ENCODE peak calls at places on chromosomes 7 and 10, in six cellular contexts. H is transverse colon; M is SK-N-SH; P is CD8-positive, alpha-beta memory T cell; E is mammary epithelial cell; N is aorta. L is an unnamed sample. For H3K4me1, the result is how much of the 10 kb centered on the place peaks cover.

GRCh38 chr10:113454341-113455061 is 98.4 kb upstream of the HABP2 start:
- DNase-seq in H (peak), M (peak), P (no peak), E (no peak), N (peak), L (peak)

GRCh38 chr10:123788981-123789380 is 102.6 kb downstream of the CPXM2 start:
- DNase-seq in H (no peak), M (no peak), P (no peak), E (no peak), N (no peak), L (no peak)

GRCh38 chr7:83410989-83411591 is 237.8 kb downstream of the SEMA3E start:
- DNase-seq in H (no peak), M (peak), P (no peak), E (peak), N (no peak), L (no peak)

GRCh38 chr10:3964516-3964915 is 179.5 kb upstream of the KLF6 start:
- DNase-seq in H (no peak), M (no peak), P (no peak), E (no peak), N (no peak), L (no peak)

GRCh38 chr7:131538071-131538790 is 18.2 kb downstream of the PODXL start:
- DNase-seq in H (no peak), M (no peak), P (no peak), E (no peak), N (peak), L (no peak)

GRCh38 chr7:129279757-129280156 is 54.9 kb downstream of the AHCYL2 start:
- DNase-seq in H (no peak), M (no peak), P (no peak), E (peak), N (no peak), L (no peak)

GRCh38 chr10:47371629-47372485 is 12.2 kb downstream of the ZNF488 start:
- DNase-seq in H (no peak), M (peak), P (no peak), E (no peak), N (peak), L (no peak)

GRCh38 chr10:17255512-17255911 is 27.5 kb downstream of the VIM start:
- DNase-seq in H (no peak), M (no peak), P (no peak), E (no peak), N (no peak), L (no peak)

GRCh38 chr7:87886875-87887274 is 10.6 kb downstream of the DBF4 start:
- DNase-seq in H (no peak), M (peak), P (peak), E (peak), N (no peak), L (no peak)

GRCh38 chr7:2813350-2814185 is 30.5 kb downstream of the GNA12 start:
- DNase-seq in H (no peak), M (no peak), P (no peak), E (no peak), N (no peak), L (no peak)
- H3K4me1 ChIP-seq in H (under half), M (under half), P (under half), E (under half), N (under half), L (under half)

DNA sequence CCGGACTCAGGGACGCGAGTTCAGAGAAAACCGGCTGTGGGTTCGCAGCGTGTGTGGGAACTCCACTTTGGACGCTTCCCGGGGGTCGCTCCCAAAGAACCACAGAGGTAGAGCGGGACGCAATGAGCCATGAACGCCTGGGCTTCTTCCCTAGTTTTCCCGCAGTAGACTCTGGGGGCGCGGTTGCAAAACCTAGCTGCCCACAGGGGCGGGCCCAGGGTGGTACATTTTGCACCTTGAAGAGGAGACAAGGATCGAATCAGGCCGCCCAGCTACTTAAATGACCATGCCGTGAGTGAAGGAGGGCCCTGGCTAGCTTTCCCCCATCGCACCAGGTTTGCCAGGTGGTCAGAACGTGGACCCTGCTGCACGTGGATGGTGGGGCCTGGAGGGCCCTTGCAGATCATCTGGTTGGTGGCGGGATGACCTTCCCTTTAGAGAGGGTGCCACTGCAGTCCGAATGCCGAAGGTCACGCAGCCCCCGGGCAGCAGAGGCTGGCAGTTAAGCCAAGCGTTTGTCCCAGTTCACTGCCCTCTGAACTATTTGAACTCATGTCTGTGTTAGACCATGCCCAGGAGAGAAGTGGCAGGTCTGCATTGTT is 568 bp upstream of the SHTN1 start:
- DNase-seq in H (peak), M (no peak), P (no peak), E (peak), N (no peak), L (no peak)
- H3K4me1 ChIP-seq in H (under half), M (under half), P (under half), E (under half), N (under half), L (under half)

GRCh38 chr7:44517175-44517574 is 24.0 kb downstream of the NPC1L1 start:
- DNase-seq in H (no peak), M (no peak), P (no peak), E (no peak), N (no peak), L (no peak)
- H3K4me1 ChIP-seq in H (under half), M (under half), P (under half), E (under half), N (under half), L (under half)

DNA sequence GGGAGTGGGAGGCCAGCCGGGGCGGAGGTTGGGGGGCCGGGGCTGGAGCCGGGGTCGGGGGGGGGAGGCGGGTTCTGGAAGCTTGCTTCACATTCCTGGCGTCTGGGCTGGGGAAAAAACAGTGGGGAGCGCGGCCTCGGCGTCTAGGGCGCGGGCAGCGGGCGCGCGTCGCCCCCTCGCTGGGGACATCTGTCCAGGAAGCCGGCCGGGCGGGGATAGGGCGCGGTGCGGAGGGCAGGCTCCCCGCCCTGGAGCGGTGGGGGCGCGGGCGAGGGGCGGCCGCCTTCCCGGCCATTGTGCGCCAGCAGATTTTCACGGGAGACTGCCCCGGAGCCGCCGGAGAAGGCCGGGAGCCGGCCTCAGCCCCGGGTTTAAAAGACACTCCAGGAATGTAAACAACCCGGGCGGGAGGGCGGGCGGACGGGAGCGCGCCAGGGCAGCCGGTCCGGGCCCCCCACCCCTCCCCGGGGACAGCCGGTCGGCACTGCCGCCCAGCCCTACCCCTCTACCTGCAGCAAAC is 1.4 kb downstream of the ZMIZ1 start:
- DNase-seq in H (peak), M (peak), P (peak), E (no peak), N (peak), L (no peak)
- H3K4me1 ChIP-seq in H (under half), M (half or more), P (under half), E (under half), N (under half), L (under half)

GRCh38 chr7:138506764-138507163 is 46.7 kb downstream of the TRIM24 start:
- DNase-seq in H (no peak), M (no peak), P (no peak), E (no peak), N (no peak), L (no peak)

GRCh38 chr7:138505361-138505873 is 45.4 kb downstream of the TRIM24 start:
- DNase-seq in H (no peak), M (no peak), P (no peak), E (no peak), N (no peak), L (no peak)

GRCh38 chr7:138500892-138501291 is 40.8 kb downstream of the TRIM24 start:
- DNase-seq in H (no peak), M (no peak), P (no peak), E (no peak), N (no peak), L (no peak)

GRCh38 chr7:138499340-138499739 is 39.3 kb downstream of the TRIM24 start:
- DNase-seq in H (no peak), M (no peak), P (no peak), E (no peak), N (no peak), L (no peak)

GRCh38 chr7:138502023-138502767 is 42.1 kb downstream of the TRIM24 start:
- DNase-seq in H (no peak), M (no peak), P (no peak), E (no peak), N (no peak), L (no peak)
- H3K4me1 ChIP-seq in H (under half), M (under half), P (under half), E (under half), N (under half), L (under half)

GRCh38 chr7:148699772-148700629 is 1.3 kb downstream of the CUL1 start:
- DNase-seq in H (no peak), M (no peak), P (no peak), E (no peak), N (no peak), L (no peak)
- H3K4me1 ChIP-seq in H (under half), M (under half), P (half or more), E (under half), N (under half), L (under half)

GRCh38 chr10:69907517-69907916 is 105.8 kb downstream of the COL13A1 start:
- DNase-seq in H (no peak), M (no peak), P (no peak), E (no peak), N (no peak), L (no peak)

GRCh38 chr10:69908071-69908470 is 106.4 kb downstream of the COL13A1 start:
- DNase-seq in H (no peak), M (no peak), P (no peak), E (no peak), N (no peak), L (no peak)

GRCh38 chr10:69904533-69904932 is 102.8 kb downstream of the COL13A1 start:
- DNase-seq in H (no peak), M (no peak), P (no peak), E (no peak), N (no peak), L (no peak)

GRCh38 chr10:69902835-69903535 is 101.3 kb downstream of the COL13A1 start:
- DNase-seq in H (peak), M (no peak), P (no peak), E (no peak), N (no peak), L (no peak)

GRCh38 chr10:69906425-69906824 is 104.7 kb downstream of the COL13A1 start:
- DNase-seq in H (no peak), M (no peak), P (no peak), E (no peak), N (no peak), L (no peak)
- H3K4me1 ChIP-seq in H (under half), M (under half), P (under half), E (under half), N (under half), L (under half)

DNA sequence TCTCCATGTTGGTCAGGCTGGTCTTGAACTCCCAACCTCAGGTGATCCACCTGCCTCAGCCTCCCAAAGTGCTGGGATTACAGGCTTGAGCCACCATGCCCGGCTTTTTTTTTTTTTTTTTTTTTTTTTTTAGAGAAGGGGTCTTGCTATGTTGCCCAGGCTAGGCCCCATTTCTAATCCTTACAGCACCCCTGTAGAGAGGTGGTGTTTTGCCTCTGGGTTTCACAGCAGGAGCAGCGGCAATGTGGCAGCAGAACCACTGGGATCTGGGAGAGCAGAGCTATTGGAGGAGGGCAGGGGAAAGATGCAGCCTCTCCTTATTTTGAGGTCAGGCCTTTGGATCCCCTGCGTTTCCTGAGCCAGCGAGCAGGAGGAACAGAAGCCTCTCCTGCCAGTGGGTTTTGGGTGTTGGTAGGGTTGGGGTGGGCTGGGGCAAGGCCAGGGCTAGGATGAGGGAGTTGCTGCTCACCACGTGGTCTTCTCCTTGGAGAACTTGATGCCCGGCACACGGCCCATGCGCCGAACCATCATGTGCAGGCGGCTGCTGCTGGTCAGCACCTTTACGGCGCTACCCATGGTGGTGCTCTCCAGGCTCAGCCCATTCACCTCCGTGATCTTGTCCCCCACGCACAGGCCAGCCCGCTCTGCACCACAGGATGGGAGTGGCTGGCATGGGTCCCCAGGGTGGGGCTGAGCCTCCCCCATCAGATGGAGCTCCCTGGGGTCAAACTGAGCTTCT is 7.8 kb downstream of the PDZD7 start:
- DNase-seq in H (no peak), M (no peak), P (no peak), E (no peak), N (no peak), L (no peak)
- H3K4me1 ChIP-seq in H (under half), M (under half), P (under half), E (under half), N (under half), L (under half)

GRCh38 chr7:24828871-24829661 is 71.8 kb upstream of the GSDME start:
- DNase-seq in H (no peak), M (no peak), P (no peak), E (no peak), N (no peak), L (no peak)
- H3K4me1 ChIP-seq in H (under half), M (under half), P (under half), E (half or more), N (under half), L (under half)